ENCODE peak calls at places on chromosomes 5 and 9, in four cellular contexts. One of them, this sample, is unnamed. For H3K36me3, the result is how much of the 10 kb centered on the place peaks cover.

GRCh38 chr5:89729623-89730390 is 679.7 kb downstream of the CETN3 start:
- DNase-seq in osteoblast: no peak
- DNase-seq in HCT116: peak
- DNase-seq in heart right ventricle: no peak
- DNase-seq in this sample: no peak

GRCh38 chr5:83513491-83513890 is 41.9 kb downstream of the VCAN start:
- DNase-seq in osteoblast: no peak
- DNase-seq in HCT116: no peak
- DNase-seq in heart right ventricle: no peak
- DNase-seq in this sample: no peak

GRCh38 chr9:83431470-83432060 is 106.6 kb downstream of the FRMD3 start:
- DNase-seq in osteoblast: no peak
- DNase-seq in HCT116: no peak
- DNase-seq in heart right ventricle: peak
- DNase-seq in this sample: peak

GRCh38 chr5:111004291-111004690 is 67.2 kb upstream of the TSLP start:
- DNase-seq in osteoblast: peak
- DNase-seq in HCT116: no peak
- DNase-seq in heart right ventricle: no peak
- DNase-seq in this sample: no peak

GRCh38 chr9:125681086-125681622 is 25.9 kb downstream of the MAPKAP1 start:
- DNase-seq in osteoblast: no peak
- DNase-seq in HCT116: no peak
- DNase-seq in heart right ventricle: no peak
- DNase-seq in this sample: no peak

GRCh38 chr9:124788542-124789217 is 11.7 kb downstream of the OLFML2A start:
- DNase-seq in osteoblast: no peak
- DNase-seq in HCT116: no peak
- DNase-seq in heart right ventricle: no peak
- DNase-seq in this sample: peak

GRCh38 chr5:159442210-159442850 is 112.0 kb upstream of the IL12B start:
- DNase-seq in osteoblast: no peak
- DNase-seq in HCT116: no peak
- DNase-seq in heart right ventricle: peak
- DNase-seq in this sample: no peak

GRCh38 chr5:81838307-81838906 is 87.5 kb upstream of the SSBP2 start:
- DNase-seq in osteoblast: no peak
- DNase-seq in HCT116: peak
- DNase-seq in heart right ventricle: no peak
- DNase-seq in this sample: no peak

GRCh38 chr5:83964235-83964634 is 243.6 kb upstream of the HAPLN1 start:
- DNase-seq in osteoblast: no peak
- DNase-seq in HCT116: no peak
- DNase-seq in heart right ventricle: no peak
- DNase-seq in this sample: no peak

GRCh38 chr5:135388860-135389435 is 10.1 kb downstream of the MACROH2A1 start:
- DNase-seq in osteoblast: no peak
- DNase-seq in HCT116: no peak
- DNase-seq in heart right ventricle: no peak
- DNase-seq in this sample: no peak

GRCh38 chr9:87336914-87337333 is 160.7 kb upstream of the DAPK1 start:
- DNase-seq in osteoblast: peak
- DNase-seq in HCT116: peak
- DNase-seq in heart right ventricle: no peak
- DNase-seq in this sample: no peak

GRCh38 chr5:14185336-14186131 is 42.4 kb downstream of the TRIO start:
- DNase-seq in osteoblast: peak
- DNase-seq in HCT116: no peak
- DNase-seq in heart right ventricle: peak
- DNase-seq in this sample: no peak

GRCh38 chr5:83530186-83530585 is 58.6 kb downstream of the VCAN start:
- DNase-seq in osteoblast: no peak
- DNase-seq in HCT116: no peak
- DNase-seq in heart right ventricle: no peak
- DNase-seq in this sample: no peak

GRCh38 chr5:149693482-149693881 is 36.6 kb upstream of the PPARGC1B start:
- DNase-seq in osteoblast: no peak
- DNase-seq in HCT116: no peak
- DNase-seq in heart right ventricle: no peak
- DNase-seq in this sample: no peak

GRCh38 chr5:66824476-66824875 is 228.3 kb downstream of the MAST4 start:
- DNase-seq in osteoblast: no peak
- DNase-seq in HCT116: no peak
- DNase-seq in heart right ventricle: no peak
- DNase-seq in this sample: no peak

GRCh38 chr9:120531683-120532300 is 48.2 kb downstream of the CDK5RAP2 start:
- DNase-seq in osteoblast: peak
- DNase-seq in HCT116: peak
- DNase-seq in heart right ventricle: no peak
- DNase-seq in this sample: no peak

GRCh38 chr9:134230942-134231325 is 66.6 kb upstream of the RNU6ATAC start:
- DNase-seq in osteoblast: no peak
- DNase-seq in HCT116: no peak
- DNase-seq in heart right ventricle: no peak
- DNase-seq in this sample: no peak

GRCh38 chr5:34655354-34655991 is 655 bp upstream of the RAI14 start:
- DNase-seq in osteoblast: peak
- DNase-seq in HCT116: no peak
- DNase-seq in heart right ventricle: peak
- DNase-seq in this sample: peak

GRCh38 chr9:136119259-136120118 is 814 bp upstream of the TMEM250 start:
- DNase-seq in osteoblast: peak
- DNase-seq in HCT116: no peak
- DNase-seq in heart right ventricle: no peak
- DNase-seq in this sample: peak

GRCh38 chr9:136121801-136122200 is 3.1 kb upstream of the TMEM250 start:
- DNase-seq in osteoblast: no peak
- DNase-seq in HCT116: no peak
- DNase-seq in heart right ventricle: no peak
- DNase-seq in this sample: no peak

GRCh38 chr9:136120438-136120844 is 1.8 kb upstream of the TMEM250 start:
- DNase-seq in osteoblast: no peak
- DNase-seq in HCT116: no peak
- DNase-seq in heart right ventricle: no peak
- DNase-seq in this sample: no peak

GRCh38 chr9:136118367-136119258 is at the start of gene TMEM250:
- DNase-seq in osteoblast: peak
- DNase-seq in HCT116: peak
- DNase-seq in heart right ventricle: peak
- DNase-seq in this sample: peak

GRCh38 chr9:136120119-136120393 is 1.4 kb upstream of the TMEM250 start:
- DNase-seq in osteoblast: no peak
- DNase-seq in HCT116: no peak
- DNase-seq in heart right ventricle: no peak
- DNase-seq in this sample: no peak
- H3K4me3 ChIP-seq in osteoblast: peak
- H3K4me3 ChIP-seq in HCT116: peak
- H3K4me3 ChIP-seq in heart right ventricle: no peak
- H3K4me3 ChIP-seq in this sample: peak

GRCh38 chr9:104780796-104781395 is 17.0 kb downstream of the NIPSNAP3B start:
- DNase-seq in osteoblast: peak
- DNase-seq in HCT116: peak
- DNase-seq in heart right ventricle: no peak
- DNase-seq in this sample: no peak
- TF ChIP-seq CTCF in osteoblast: peak
- TF ChIP-seq CTCF in HCT116: peak
- TF ChIP-seq CTCF in heart right ventricle: peak
- TF ChIP-seq CTCF in this sample: no peak

GRCh38 chr5:151128817-151129216 is 28.8 kb downstream of the ANXA6 start:
- DNase-seq in osteoblast: no peak
- DNase-seq in HCT116: no peak
- DNase-seq in heart right ventricle: no peak
- DNase-seq in this sample: no peak
- H3K36me3 ChIP-seq in osteoblast: half or more
- H3K36me3 ChIP-seq in HCT116: under half
- H3K36me3 ChIP-seq in heart right ventricle: under half
- H3K36me3 ChIP-seq in this sample: half or more

GRCh38 chr9:95552814-95553546 is 36.2 kb upstream of the PTCH1 start:
- DNase-seq in osteoblast: no peak
- DNase-seq in HCT116: no peak
- DNase-seq in heart right ventricle: peak
- DNase-seq in this sample: no peak
- H3K4me3 ChIP-seq in osteoblast: no peak
- H3K4me3 ChIP-seq in HCT116: no peak
- H3K4me3 ChIP-seq in heart right ventricle: no peak
- H3K4me3 ChIP-seq in this sample: no peak

DNA sequence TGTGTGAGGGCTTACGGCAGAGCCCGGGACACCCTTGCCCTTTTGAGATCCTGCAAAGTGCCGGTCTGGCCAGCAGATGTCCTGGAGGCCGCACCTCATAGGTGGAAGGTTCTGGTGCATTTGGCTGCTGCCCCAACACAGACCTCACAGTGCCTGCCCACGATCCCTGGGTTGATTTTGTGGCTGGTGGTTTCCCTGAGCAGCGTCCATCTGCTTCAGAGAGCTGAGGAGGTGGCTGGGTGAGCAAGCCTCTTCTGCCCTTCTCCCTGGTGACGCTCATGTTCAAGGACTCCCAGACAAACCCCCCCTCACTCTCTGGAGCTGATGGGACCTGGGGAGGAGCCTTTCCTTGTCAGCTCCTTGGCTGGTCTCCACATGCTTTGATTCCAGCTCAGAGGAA is 18.9 kb downstream of the BNIP1 start:
- DNase-seq in osteoblast: no peak
- DNase-seq in HCT116: no peak
- DNase-seq in heart right ventricle: peak
- DNase-seq in this sample: no peak
- TF ChIP-seq CTCF in osteoblast: no peak
- TF ChIP-seq CTCF in HCT116: no peak
- TF ChIP-seq CTCF in heart right ventricle: no peak
- TF ChIP-seq CTCF in this sample: no peak

GRCh38 chr9:35730486-35730854 is 1.5 kb downstream of the TLN1 start:
- DNase-seq in osteoblast: no peak
- DNase-seq in HCT116: no peak
- DNase-seq in heart right ventricle: no peak
- DNase-seq in this sample: no peak

GRCh38 chr9:35728041-35728971 is 3.7 kb downstream of the TLN1 start:
- DNase-seq in osteoblast: peak
- DNase-seq in HCT116: no peak
- DNase-seq in heart right ventricle: peak
- DNase-seq in this sample: peak

GRCh38 chr9:35727676-35728040 is 4.3 kb downstream of the TLN1 start:
- DNase-seq in osteoblast: peak
- DNase-seq in HCT116: no peak
- DNase-seq in heart right ventricle: no peak
- DNase-seq in this sample: no peak

GRCh38 chr9:35729700-35730485 is 2.1 kb downstream of the TLN1 start:
- DNase-seq in osteoblast: peak
- DNase-seq in HCT116: peak
- DNase-seq in heart right ventricle: peak
- DNase-seq in this sample: peak

DNA sequence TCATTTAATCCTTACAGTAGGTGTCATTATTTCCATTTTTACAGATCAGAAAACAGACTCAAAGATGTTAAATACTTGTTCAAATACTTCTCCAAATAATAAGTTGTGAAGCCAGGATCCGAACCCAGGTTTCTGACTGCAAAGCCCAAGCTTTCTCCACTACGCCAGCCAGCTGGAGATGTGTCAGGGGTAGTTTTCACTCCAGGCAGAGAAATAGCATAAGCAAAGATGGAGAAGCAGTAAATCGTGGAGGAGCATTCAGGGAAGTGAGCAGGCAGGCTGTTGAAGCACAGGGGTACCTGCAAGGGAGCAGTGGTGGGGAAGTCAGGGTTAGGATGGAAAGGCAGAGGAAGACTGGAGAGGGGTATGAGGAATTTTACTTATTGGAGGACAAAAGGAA is 2.9 kb downstream of the TLN1 start:
- DNase-seq in osteoblast: no peak
- DNase-seq in HCT116: no peak
- DNase-seq in heart right ventricle: no peak
- DNase-seq in this sample: no peak
- H3K36me3 ChIP-seq in osteoblast: under half
- H3K36me3 ChIP-seq in HCT116: under half
- H3K36me3 ChIP-seq in heart right ventricle: under half
- H3K36me3 ChIP-seq in this sample: under half

GRCh38 chr5:1502737-1503120 is 21.0 kb downstream of the LPCAT1 start:
- DNase-seq in osteoblast: no peak
- DNase-seq in HCT116: no peak
- DNase-seq in heart right ventricle: no peak
- DNase-seq in this sample: no peak

GRCh38 chr5:1504244-1504595 is 19.5 kb downstream of the LPCAT1 start:
- DNase-seq in osteoblast: no peak
- DNase-seq in HCT116: no peak
- DNase-seq in heart right ventricle: no peak
- DNase-seq in this sample: no peak

GRCh38 chr5:1504617-1505016 is 19.1 kb downstream of the LPCAT1 start:
- DNase-seq in osteoblast: no peak
- DNase-seq in HCT116: no peak
- DNase-seq in heart right ventricle: no peak
- DNase-seq in this sample: no peak

GRCh38 chr5:1502046-1502736 is 21.6 kb downstream of the LPCAT1 start:
- DNase-seq in osteoblast: no peak
- DNase-seq in HCT116: no peak
- DNase-seq in heart right ventricle: peak
- DNase-seq in this sample: peak

DNA sequence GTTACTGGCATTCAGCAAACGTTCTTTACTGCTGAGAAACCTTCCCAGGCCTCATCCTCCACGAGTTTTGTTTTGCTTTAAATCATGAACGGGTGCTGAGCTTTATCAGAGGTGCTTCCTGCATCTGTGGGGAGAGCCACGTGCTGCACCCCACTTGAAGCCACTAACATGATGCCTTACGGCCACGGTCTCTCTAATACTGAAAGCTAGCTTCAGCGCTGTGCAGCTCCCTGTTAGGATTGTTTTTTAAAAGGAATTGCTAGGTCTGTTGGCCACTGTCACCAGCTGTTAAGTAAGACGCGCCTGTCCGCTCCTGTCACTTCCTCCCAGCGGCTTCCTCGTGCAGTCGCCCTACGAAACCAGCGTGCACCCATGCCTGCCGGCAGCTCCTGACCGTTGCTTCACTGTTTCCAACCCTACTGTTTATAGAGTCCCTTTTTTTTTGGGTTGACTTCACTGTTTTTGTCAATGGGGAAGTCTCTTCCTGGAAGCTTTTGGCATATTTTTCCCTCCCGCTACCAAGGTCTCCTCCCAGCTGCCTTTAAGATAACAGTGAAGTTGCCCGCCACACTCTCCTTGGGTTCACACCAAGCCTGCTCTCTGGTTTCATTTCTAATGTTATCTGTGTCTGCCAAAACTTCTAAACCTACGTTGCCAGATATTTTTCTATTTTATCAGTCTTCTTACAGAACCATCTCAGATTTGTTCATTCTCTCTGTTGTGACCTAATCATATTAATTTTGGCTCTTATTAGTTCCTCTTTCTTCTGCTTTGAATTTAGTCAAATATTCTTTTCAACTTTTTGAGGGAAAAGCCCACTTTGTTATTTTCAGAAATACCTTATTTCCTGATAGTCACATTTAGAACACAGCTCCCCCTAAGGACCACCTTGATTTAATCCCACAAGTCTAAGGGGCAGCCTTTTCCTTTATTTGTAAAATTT is 20.2 kb downstream of the LPCAT1 start:
- DNase-seq in osteoblast: no peak
- DNase-seq in HCT116: no peak
- DNase-seq in heart right ventricle: peak
- DNase-seq in this sample: peak
- H3K4me3 ChIP-seq in osteoblast: no peak
- H3K4me3 ChIP-seq in HCT116: no peak
- H3K4me3 ChIP-seq in heart right ventricle: no peak
- H3K4me3 ChIP-seq in this sample: no peak

GRCh38 chr5:142770650-142771609 is 753 bp downstream of the ARHGAP26 start:
- DNase-seq in osteoblast: peak
- DNase-seq in HCT116: no peak
- DNase-seq in heart right ventricle: peak
- DNase-seq in this sample: no peak
- TF ChIP-seq CTCF in osteoblast: no peak
- TF ChIP-seq CTCF in HCT116: peak
- TF ChIP-seq CTCF in heart right ventricle: peak
- TF ChIP-seq CTCF in this sample: no peak